ENCODE peak calls at places on chromosomes 11 and 22, in seven cellular contexts. One of them, this sample, is unnamed.

GRCh38 chr11:116895053-116895757 is 57.8 kb upstream of the APOA1 start:
- DNase-seq in K562: peak; percentile 23
- DNase-seq in HepG2: no peak
- DNase-seq in SK-N-SH: peak; percentile 28
- DNase-seq in GM12878: no peak
- DNase-seq in H1: peak; percentile 70
- DNase-seq in HCT116: no peak
- DNase-seq in this sample: no peak

GRCh38 chr11:2768471-2769408 is 68.9 kb upstream of the KCNQ1OT1 start:
- DNase-seq in GM12878: no peak
- DNase-seq in SK-N-SH: no peak
- DNase-seq in HepG2: no peak
- DNase-seq in H1: peak; percentile 30
- DNase-seq in HCT116: peak; percentile 38
- DNase-seq in K562: peak; percentile 54
- DNase-seq in this sample: no peak

GRCh38 chr11:110366234-110366633 is 63.5 kb upstream of the FDX1 start:
- DNase-seq in HCT116: no peak
- DNase-seq in SK-N-SH: no peak
- DNase-seq in H1: no peak
- DNase-seq in HepG2: no peak
- DNase-seq in GM12878: no peak
- DNase-seq in K562: no peak
- DNase-seq in this sample: peak; percentile 49

GRCh38 chr11:116426761-116427160 is 346.0 kb downstream of the BUD13 start:
- DNase-seq in K562: no peak
- DNase-seq in SK-N-SH: no peak
- DNase-seq in H1: no peak
- DNase-seq in HepG2: no peak
- DNase-seq in GM12878: no peak
- DNase-seq in HCT116: no peak
- DNase-seq in this sample: no peak

GRCh38 chr11:6353367-6353987 is 33.2 kb upstream of the CAVIN3 start:
- DNase-seq in H1: peak; percentile 78
- DNase-seq in HCT116: peak; percentile 88
- DNase-seq in SK-N-SH: peak; percentile 62
- DNase-seq in K562: peak; percentile 62
- DNase-seq in HepG2: peak; percentile 94
- DNase-seq in GM12878: peak; percentile 25
- DNase-seq in this sample: peak; percentile 50

GRCh38 chr11:105673089-105673488 is 63.2 kb downstream of the GRIA4 start:
- DNase-seq in K562: peak; percentile 5
- DNase-seq in GM12878: no peak
- DNase-seq in H1: peak; percentile 71
- DNase-seq in HCT116: no peak
- DNase-seq in SK-N-SH: no peak
- DNase-seq in HepG2: peak; percentile 12
- DNase-seq in this sample: peak; percentile 38

GRCh38 chr11:69708731-69709401 is 5.0 kb upstream of the FGF19 start:
- DNase-seq in K562: no peak
- DNase-seq in HepG2: peak; percentile 79
- DNase-seq in H1: no peak
- DNase-seq in SK-N-SH: no peak
- DNase-seq in GM12878: no peak
- DNase-seq in HCT116: no peak
- DNase-seq in this sample: no peak

GRCh38 chr22:43356881-43357280 is 13.7 kb upstream of the SCUBE1 start:
- DNase-seq in GM12878: no peak
- DNase-seq in HepG2: no peak
- DNase-seq in H1: no peak
- DNase-seq in K562: no peak
- DNase-seq in HCT116: no peak
- DNase-seq in SK-N-SH: no peak
- DNase-seq in this sample: no peak

GRCh38 chr11:125075242-125075625 is 12.1 kb downstream of the SLC37A2 start:
- DNase-seq in HCT116: no peak
- DNase-seq in K562: no peak
- DNase-seq in GM12878: no peak
- DNase-seq in SK-N-SH: no peak
- DNase-seq in HepG2: no peak
- DNase-seq in H1: no peak
- DNase-seq in this sample: no peak

GRCh38 chr22:17994424-17995108 is 29.8 kb downstream of the MICAL3 start:
- DNase-seq in HCT116: no peak
- DNase-seq in H1: no peak
- DNase-seq in HepG2: no peak
- DNase-seq in SK-N-SH: no peak
- DNase-seq in GM12878: no peak
- DNase-seq in K562: no peak
- DNase-seq in this sample: no peak

GRCh38 chr11:45456686-45457085 is 170.5 kb upstream of the SYT13 start:
- DNase-seq in K562: no peak
- DNase-seq in H1: no peak
- DNase-seq in SK-N-SH: no peak
- DNase-seq in HepG2: peak; percentile 6
- DNase-seq in GM12878: no peak
- DNase-seq in HCT116: no peak
- DNase-seq in this sample: no peak

GRCh38 chr11:114246321-114247069 is 49.7 kb upstream of the NNMT start:
- DNase-seq in GM12878: no peak
- DNase-seq in HCT116: no peak
- DNase-seq in H1: no peak
- DNase-seq in K562: no peak
- DNase-seq in HepG2: no peak
- DNase-seq in SK-N-SH: peak; percentile 14
- DNase-seq in this sample: no peak
- TF ChIP-seq JUND in GM12878: no peak
- TF ChIP-seq JUND in HCT116: no peak
- TF ChIP-seq JUND in H1: no peak
- TF ChIP-seq JUND in K562: no peak
- TF ChIP-seq JUND in HepG2: no peak
- TF ChIP-seq JUND in SK-N-SH: no peak
- TF ChIP-seq JUND in this sample: no peak

DNA sequence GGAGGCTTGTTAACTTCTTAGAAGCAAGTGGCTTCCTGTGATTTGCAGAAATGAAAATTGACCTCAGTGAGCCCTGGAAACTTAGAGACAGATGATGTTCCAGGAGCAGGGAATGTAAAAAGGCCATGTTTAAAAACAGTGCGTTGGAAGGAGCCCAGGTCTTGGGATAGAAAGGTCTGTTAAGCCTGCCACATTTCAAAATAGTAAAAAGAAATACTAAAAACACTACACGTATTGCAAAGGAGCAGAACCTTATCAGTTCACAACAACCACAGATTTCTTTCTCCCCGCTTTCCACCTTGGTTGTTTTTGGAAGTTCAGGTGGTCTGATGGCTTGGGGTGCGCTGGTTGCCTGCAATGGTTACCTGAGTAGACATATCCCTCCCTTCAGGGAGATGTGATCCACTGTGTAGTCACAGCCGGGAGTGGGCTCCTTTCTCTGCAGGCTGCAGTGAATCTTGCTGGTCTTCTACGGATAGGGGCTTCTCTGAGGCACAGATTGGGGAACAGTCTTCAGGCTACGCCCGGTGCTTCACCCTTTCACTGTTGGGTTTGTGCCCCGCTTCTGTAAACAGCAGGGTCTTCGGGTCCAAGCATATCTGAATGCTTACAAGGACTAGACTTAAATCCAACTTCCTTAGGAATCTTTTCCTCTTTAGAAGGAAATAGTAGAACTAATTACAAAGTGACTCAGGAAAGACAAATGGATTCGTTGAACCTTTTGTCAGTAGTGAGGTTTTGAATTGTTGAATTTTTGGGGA is 1.9 kb downstream of the TEAD1 start:
- DNase-seq in H1: no peak
- DNase-seq in GM12878: no peak
- DNase-seq in HCT116: no peak
- DNase-seq in HepG2: no peak
- DNase-seq in K562: no peak
- DNase-seq in SK-N-SH: peak; percentile 34
- DNase-seq in this sample: no peak
- TF ChIP-seq JUND in H1: no peak
- TF ChIP-seq JUND in GM12878: no peak
- TF ChIP-seq JUND in HCT116: no peak
- TF ChIP-seq JUND in HepG2: no peak
- TF ChIP-seq JUND in K562: no peak
- TF ChIP-seq JUND in SK-N-SH: no peak
- TF ChIP-seq JUND in this sample: no peak

GRCh38 chr11:17400048-17400775 is 11.8 kb upstream of the KCNJ11 start:
- DNase-seq in GM12878: no peak
- DNase-seq in HepG2: no peak
- DNase-seq in HCT116: no peak
- DNase-seq in K562: no peak
- DNase-seq in H1: no peak
- DNase-seq in SK-N-SH: no peak
- DNase-seq in this sample: no peak
- TF ChIP-seq JUND in GM12878: no peak
- TF ChIP-seq JUND in HepG2: no peak
- TF ChIP-seq JUND in HCT116: no peak
- TF ChIP-seq JUND in K562: no peak
- TF ChIP-seq JUND in H1: no peak
- TF ChIP-seq JUND in SK-N-SH: no peak
- TF ChIP-seq JUND in this sample: no peak

GRCh38 chr11:76185511-76185910 is 20.8 kb downstream of the WNT11 start:
- DNase-seq in SK-N-SH: no peak
- DNase-seq in HCT116: no peak
- DNase-seq in H1: no peak
- DNase-seq in GM12878: no peak
- DNase-seq in HepG2: no peak
- DNase-seq in K562: no peak
- DNase-seq in this sample: no peak

GRCh38 chr11:76181371-76181770 is 24.9 kb downstream of the WNT11 start:
- DNase-seq in HCT116: no peak
- DNase-seq in K562: peak; percentile 39
- DNase-seq in SK-N-SH: no peak
- DNase-seq in H1: no peak
- DNase-seq in HepG2: no peak
- DNase-seq in GM12878: no peak
- DNase-seq in this sample: no peak

GRCh38 chr11:76186776-76187279 is 19.5 kb downstream of the WNT11 start:
- DNase-seq in GM12878: no peak
- DNase-seq in HCT116: no peak
- DNase-seq in H1: no peak
- DNase-seq in K562: no peak
- DNase-seq in SK-N-SH: no peak
- DNase-seq in HepG2: no peak
- DNase-seq in this sample: no peak

GRCh38 chr11:76185931-76186401 is 20.3 kb downstream of the WNT11 start:
- DNase-seq in H1: no peak
- DNase-seq in GM12878: no peak
- DNase-seq in HCT116: no peak
- DNase-seq in K562: no peak
- DNase-seq in HepG2: no peak
- DNase-seq in SK-N-SH: peak; percentile 76
- DNase-seq in this sample: no peak

GRCh38 chr11:76184551-76184993 is 21.7 kb downstream of the WNT11 start:
- DNase-seq in GM12878: no peak
- DNase-seq in K562: peak; percentile 51
- DNase-seq in HepG2: no peak
- DNase-seq in SK-N-SH: peak; percentile 70
- DNase-seq in HCT116: no peak
- DNase-seq in H1: no peak
- DNase-seq in this sample: no peak
- TF ChIP-seq JUND in GM12878: no peak
- TF ChIP-seq JUND in K562: no peak
- TF ChIP-seq JUND in HepG2: no peak
- TF ChIP-seq JUND in SK-N-SH: no peak
- TF ChIP-seq JUND in HCT116: no peak
- TF ChIP-seq JUND in H1: no peak
- TF ChIP-seq JUND in this sample: no peak

GRCh38 chr11:67507242-67507890 is 596 bp downstream of the CDK2AP2 start:
- DNase-seq in H1: no peak
- DNase-seq in K562: peak; percentile 55
- DNase-seq in HepG2: no peak
- DNase-seq in HCT116: peak; percentile 74
- DNase-seq in SK-N-SH: no peak
- DNase-seq in GM12878: no peak
- DNase-seq in this sample: peak; percentile 93
- TF ChIP-seq JUND in H1: no peak
- TF ChIP-seq JUND in K562: no peak
- TF ChIP-seq JUND in HepG2: no peak
- TF ChIP-seq JUND in HCT116: no peak
- TF ChIP-seq JUND in SK-N-SH: no peak
- TF ChIP-seq JUND in GM12878: no peak
- TF ChIP-seq JUND in this sample: no peak

GRCh38 chr11:134511255-134511654 is 99.2 kb upstream of the B3GAT1 start:
- DNase-seq in K562: no peak
- DNase-seq in HepG2: no peak
- DNase-seq in GM12878: no peak
- DNase-seq in SK-N-SH: no peak
- DNase-seq in HCT116: no peak
- DNase-seq in H1: no peak
- DNase-seq in this sample: no peak

GRCh38 chr11:134510171-134510570 is 98.1 kb upstream of the B3GAT1 start:
- DNase-seq in K562: no peak
- DNase-seq in HCT116: no peak
- DNase-seq in GM12878: no peak
- DNase-seq in H1: no peak
- DNase-seq in SK-N-SH: no peak
- DNase-seq in HepG2: no peak
- DNase-seq in this sample: no peak

GRCh38 chr11:134509381-134510068 is 97.5 kb upstream of the B3GAT1 start:
- DNase-seq in SK-N-SH: no peak
- DNase-seq in HepG2: no peak
- DNase-seq in GM12878: no peak
- DNase-seq in H1: no peak
- DNase-seq in K562: no peak
- DNase-seq in HCT116: no peak
- DNase-seq in this sample: no peak

GRCh38 chr11:134512061-134512460 is 100.0 kb upstream of the B3GAT1 start:
- DNase-seq in GM12878: no peak
- DNase-seq in HepG2: no peak
- DNase-seq in H1: no peak
- DNase-seq in HCT116: no peak
- DNase-seq in K562: no peak
- DNase-seq in SK-N-SH: no peak
- DNase-seq in this sample: no peak

GRCh38 chr11:134510641-134511040 is 98.6 kb upstream of the B3GAT1 start:
- DNase-seq in SK-N-SH: no peak
- DNase-seq in K562: no peak
- DNase-seq in HCT116: no peak
- DNase-seq in HepG2: no peak
- DNase-seq in GM12878: no peak
- DNase-seq in H1: no peak
- DNase-seq in this sample: no peak
- TF ChIP-seq JUND in SK-N-SH: no peak
- TF ChIP-seq JUND in K562: no peak
- TF ChIP-seq JUND in HCT116: no peak
- TF ChIP-seq JUND in HepG2: no peak
- TF ChIP-seq JUND in GM12878: no peak
- TF ChIP-seq JUND in H1: no peak
- TF ChIP-seq JUND in this sample: no peak